ENCODE peak calls at places on chromosomes 6 and 20, in eight cellular contexts. One of them, this sample, is unnamed.

GRCh38 chr6:132354517-132355167 is 46.6 kb downstream of the MOXD1 start:
- DNase-seq in HepG2: no peak
- DNase-seq in H1: no peak
- DNase-seq in endothelial cell of umbilical vein: no peak
- DNase-seq in prostate gland: no peak
- DNase-seq in heart left ventricle: no peak
- DNase-seq in ovary: no peak
- DNase-seq in adrenal gland: no peak
- DNase-seq in this sample: peak; percentile 70

GRCh38 chr6:7479801-7480266 is 61.6 kb upstream of the DSP start:
- DNase-seq in HepG2: no peak
- DNase-seq in H1: no peak
- DNase-seq in endothelial cell of umbilical vein: peak; percentile 6
- DNase-seq in prostate gland: peak; percentile 83
- DNase-seq in heart left ventricle: no peak
- DNase-seq in ovary: no peak
- DNase-seq in adrenal gland: peak; percentile 75
- DNase-seq in this sample: peak; percentile 66

GRCh38 chr6:40723967-40724366 is 136.8 kb upstream of the LRFN2 start:
- DNase-seq in HepG2: no peak
- DNase-seq in H1: no peak
- DNase-seq in endothelial cell of umbilical vein: no peak
- DNase-seq in prostate gland: no peak
- DNase-seq in heart left ventricle: no peak
- DNase-seq in ovary: no peak
- DNase-seq in adrenal gland: no peak
- DNase-seq in this sample: no peak

GRCh38 chr6:78243519-78243918 is 590.7 kb downstream of the MEI4 start:
- DNase-seq in HepG2: no peak
- DNase-seq in H1: no peak
- DNase-seq in endothelial cell of umbilical vein: peak; percentile 53
- DNase-seq in prostate gland: no peak
- DNase-seq in heart left ventricle: no peak
- DNase-seq in ovary: no peak
- DNase-seq in adrenal gland: no peak
- DNase-seq in this sample: no peak

GRCh38 chr6:13417431-13417830 is 70.0 kb downstream of the GFOD1 start:
- DNase-seq in HepG2: peak; percentile 55
- DNase-seq in H1: no peak
- DNase-seq in endothelial cell of umbilical vein: no peak
- DNase-seq in prostate gland: no peak
- DNase-seq in heart left ventricle: no peak
- DNase-seq in ovary: no peak
- DNase-seq in adrenal gland: no peak
- DNase-seq in this sample: no peak

GRCh38 chr6:73702444-73702843 is 6.4 kb downstream of the CD109 start:
- DNase-seq in HepG2: no peak
- DNase-seq in H1: no peak
- DNase-seq in endothelial cell of umbilical vein: no peak
- DNase-seq in prostate gland: no peak
- DNase-seq in heart left ventricle: no peak
- DNase-seq in ovary: no peak
- DNase-seq in adrenal gland: no peak
- DNase-seq in this sample: no peak

GRCh38 chr6:8082954-8083858 is 19.0 kb upstream of the BLOC1S5 start:
- DNase-seq in HepG2: no peak
- DNase-seq in H1: no peak
- DNase-seq in endothelial cell of umbilical vein: peak; percentile 95
- DNase-seq in prostate gland: peak; percentile 13
- DNase-seq in heart left ventricle: no peak
- DNase-seq in ovary: no peak
- DNase-seq in adrenal gland: peak; percentile 54
- DNase-seq in this sample: no peak

GRCh38 chr6:170135041-170135440 is 155.8 kb downstream of the DLL1 start:
- DNase-seq in HepG2: no peak
- DNase-seq in H1: no peak
- DNase-seq in endothelial cell of umbilical vein: no peak
- DNase-seq in prostate gland: no peak
- DNase-seq in heart left ventricle: peak; percentile 4
- DNase-seq in ovary: no peak
- DNase-seq in adrenal gland: peak; percentile 2
- DNase-seq in this sample: no peak

GRCh38 chr6:126535585-126535984 is 195.7 kb downstream of the CENPW start:
- DNase-seq in HepG2: no peak
- DNase-seq in H1: no peak
- DNase-seq in endothelial cell of umbilical vein: no peak
- DNase-seq in prostate gland: no peak
- DNase-seq in heart left ventricle: no peak
- DNase-seq in ovary: no peak
- DNase-seq in adrenal gland: no peak
- DNase-seq in this sample: no peak

GRCh38 chr6:38822963-38823362 is 107.9 kb downstream of the DNAH8 start:
- DNase-seq in HepG2: no peak
- DNase-seq in H1: no peak
- DNase-seq in endothelial cell of umbilical vein: no peak
- DNase-seq in prostate gland: no peak
- DNase-seq in heart left ventricle: no peak
- DNase-seq in ovary: no peak
- DNase-seq in adrenal gland: no peak
- DNase-seq in this sample: no peak

GRCh38 chr6:27452496-27452897 is 20.4 kb downstream of the ZNF184 start:
- DNase-seq in HepG2: no peak
- DNase-seq in H1: no peak
- DNase-seq in endothelial cell of umbilical vein: no peak
- DNase-seq in prostate gland: no peak
- DNase-seq in heart left ventricle: no peak
- DNase-seq in ovary: no peak
- DNase-seq in adrenal gland: no peak
- DNase-seq in this sample: no peak

GRCh38 chr20:24773168-24773567 is 175.9 kb upstream of the CST7 start:
- DNase-seq in HepG2: no peak
- DNase-seq in H1: no peak
- DNase-seq in endothelial cell of umbilical vein: no peak
- DNase-seq in prostate gland: no peak
- DNase-seq in heart left ventricle: no peak
- DNase-seq in ovary: no peak
- DNase-seq in adrenal gland: no peak
- DNase-seq in this sample: no peak
- H3K4me1 ChIP-seq in HepG2: no peaks in the 10 kb centered on the region
- H3K4me1 ChIP-seq in H1: no peaks in the 10 kb centered on the region
- H3K4me1 ChIP-seq in endothelial cell of umbilical vein: no peaks in the 10 kb centered on the region
- H3K4me1 ChIP-seq in prostate gland: no peaks in the 10 kb centered on the region
- H3K4me1 ChIP-seq in heart left ventricle: no peaks in the 10 kb centered on the region
- H3K4me1 ChIP-seq in ovary: no peaks in the 10 kb centered on the region
- H3K4me1 ChIP-seq in adrenal gland: no peaks in the 10 kb centered on the region
- H3K4me1 ChIP-seq in this sample: no peaks in the 10 kb centered on the region

GRCh38 chr6:53456809-53457208 is 88.1 kb downstream of the GCLC start:
- DNase-seq in HepG2: no peak
- DNase-seq in H1: no peak
- DNase-seq in endothelial cell of umbilical vein: no peak
- DNase-seq in prostate gland: no peak
- DNase-seq in heart left ventricle: no peak
- DNase-seq in ovary: no peak
- DNase-seq in adrenal gland: no peak
- DNase-seq in this sample: no peak
- TF ChIP-seq POLR2A in HepG2: no peak
- TF ChIP-seq POLR2A in H1: no peak
- TF ChIP-seq POLR2A in endothelial cell of umbilical vein: no peak
- TF ChIP-seq POLR2A in prostate gland: no peak
- TF ChIP-seq POLR2A in heart left ventricle: no peak
- TF ChIP-seq POLR2A in ovary: no peak
- TF ChIP-seq POLR2A in adrenal gland: no peak
- TF ChIP-seq POLR2A in this sample: no peak

GRCh38 chr6:108609276-108609769 is 48.6 kb downstream of the FOXO3 start:
- DNase-seq in HepG2: no peak
- DNase-seq in H1: no peak
- DNase-seq in endothelial cell of umbilical vein: no peak
- DNase-seq in prostate gland: no peak
- DNase-seq in heart left ventricle: no peak
- DNase-seq in ovary: no peak
- DNase-seq in adrenal gland: no peak
- DNase-seq in this sample: no peak
- H3K4me1 ChIP-seq in HepG2: peaks cover 39% of the 10 kb centered on the region
- H3K4me1 ChIP-seq in H1: peaks cover 3% of the 10 kb centered on the region
- H3K4me1 ChIP-seq in endothelial cell of umbilical vein: no peaks in the 10 kb centered on the region
- H3K4me1 ChIP-seq in prostate gland: peaks cover 12% of the 10 kb centered on the region
- H3K4me1 ChIP-seq in heart left ventricle: peaks cover 62% of the 10 kb centered on the region
- H3K4me1 ChIP-seq in ovary: peaks cover 15% of the 10 kb centered on the region
- H3K4me1 ChIP-seq in adrenal gland: peaks cover 60% of the 10 kb centered on the region
- H3K4me1 ChIP-seq in this sample: peaks cover 74% of the 10 kb centered on the region

GRCh38 chr6:35388772-35389352 is 46.5 kb downstream of the PPARD start:
- DNase-seq in HepG2: no peak
- DNase-seq in H1: no peak
- DNase-seq in endothelial cell of umbilical vein: no peak
- DNase-seq in prostate gland: no peak
- DNase-seq in heart left ventricle: no peak
- DNase-seq in ovary: no peak
- DNase-seq in adrenal gland: no peak
- DNase-seq in this sample: peak; percentile 34
- TF ChIP-seq POLR2A in HepG2: no peak
- TF ChIP-seq POLR2A in H1: no peak
- TF ChIP-seq POLR2A in endothelial cell of umbilical vein: no peak
- TF ChIP-seq POLR2A in prostate gland: no peak
- TF ChIP-seq POLR2A in heart left ventricle: no peak
- TF ChIP-seq POLR2A in ovary: no peak
- TF ChIP-seq POLR2A in adrenal gland: no peak
- TF ChIP-seq POLR2A in this sample: no peak

GRCh38 chr6:35716798-35717197 is 20.0 kb upstream of the ARMC12 start:
- DNase-seq in HepG2: no peak
- DNase-seq in H1: no peak
- DNase-seq in endothelial cell of umbilical vein: no peak
- DNase-seq in prostate gland: no peak
- DNase-seq in heart left ventricle: no peak
- DNase-seq in ovary: no peak
- DNase-seq in adrenal gland: peak; percentile 8
- DNase-seq in this sample: no peak
- H3K4me1 ChIP-seq in HepG2: peaks cover 33% of the 10 kb centered on the region
- H3K4me1 ChIP-seq in H1: peaks cover 40% of the 10 kb centered on the region
- H3K4me1 ChIP-seq in endothelial cell of umbilical vein: peaks cover 31% of the 10 kb centered on the region
- H3K4me1 ChIP-seq in prostate gland: peaks cover 30% of the 10 kb centered on the region
- H3K4me1 ChIP-seq in heart left ventricle: peaks cover 21% of the 10 kb centered on the region
- H3K4me1 ChIP-seq in ovary: peaks cover 20% of the 10 kb centered on the region
- H3K4me1 ChIP-seq in adrenal gland: peaks cover 38% of the 10 kb centered on the region
- H3K4me1 ChIP-seq in this sample: peaks cover 34% of the 10 kb centered on the region

GRCh38 chr20:651713-652610 is 1.0 kb downstream of the SRXN1 start:
- DNase-seq in HepG2: no peak
- DNase-seq in H1: no peak
- DNase-seq in endothelial cell of umbilical vein: no peak
- DNase-seq in prostate gland: no peak
- DNase-seq in heart left ventricle: no peak
- DNase-seq in ovary: peak; percentile 36
- DNase-seq in adrenal gland: no peak
- DNase-seq in this sample: peak; percentile 27

GRCh38 chr20:653110-653589 is at the start of gene SRXN1:
- DNase-seq in HepG2: peak; percentile 92
- DNase-seq in H1: peak; percentile 90
- DNase-seq in endothelial cell of umbilical vein: peak; percentile 87
- DNase-seq in prostate gland: peak; percentile 85
- DNase-seq in heart left ventricle: peak; percentile 96
- DNase-seq in ovary: peak; percentile 92
- DNase-seq in adrenal gland: peak; percentile 92
- DNase-seq in this sample: peak; percentile 93

GRCh38 chr20:652611-653109 is 340 bp downstream of the SRXN1 start:
- DNase-seq in HepG2: no peak
- DNase-seq in H1: no peak
- DNase-seq in endothelial cell of umbilical vein: peak; percentile 35
- DNase-seq in prostate gland: no peak
- DNase-seq in heart left ventricle: peak; percentile 78
- DNase-seq in ovary: no peak
- DNase-seq in adrenal gland: peak; percentile 62
- DNase-seq in this sample: peak; percentile 22

GRCh38 chr20:654427-654770 is 1.4 kb upstream of the SRXN1 start:
- DNase-seq in HepG2: no peak
- DNase-seq in H1: no peak
- DNase-seq in endothelial cell of umbilical vein: no peak
- DNase-seq in prostate gland: no peak
- DNase-seq in heart left ventricle: no peak
- DNase-seq in ovary: no peak
- DNase-seq in adrenal gland: no peak
- DNase-seq in this sample: no peak

DNA sequence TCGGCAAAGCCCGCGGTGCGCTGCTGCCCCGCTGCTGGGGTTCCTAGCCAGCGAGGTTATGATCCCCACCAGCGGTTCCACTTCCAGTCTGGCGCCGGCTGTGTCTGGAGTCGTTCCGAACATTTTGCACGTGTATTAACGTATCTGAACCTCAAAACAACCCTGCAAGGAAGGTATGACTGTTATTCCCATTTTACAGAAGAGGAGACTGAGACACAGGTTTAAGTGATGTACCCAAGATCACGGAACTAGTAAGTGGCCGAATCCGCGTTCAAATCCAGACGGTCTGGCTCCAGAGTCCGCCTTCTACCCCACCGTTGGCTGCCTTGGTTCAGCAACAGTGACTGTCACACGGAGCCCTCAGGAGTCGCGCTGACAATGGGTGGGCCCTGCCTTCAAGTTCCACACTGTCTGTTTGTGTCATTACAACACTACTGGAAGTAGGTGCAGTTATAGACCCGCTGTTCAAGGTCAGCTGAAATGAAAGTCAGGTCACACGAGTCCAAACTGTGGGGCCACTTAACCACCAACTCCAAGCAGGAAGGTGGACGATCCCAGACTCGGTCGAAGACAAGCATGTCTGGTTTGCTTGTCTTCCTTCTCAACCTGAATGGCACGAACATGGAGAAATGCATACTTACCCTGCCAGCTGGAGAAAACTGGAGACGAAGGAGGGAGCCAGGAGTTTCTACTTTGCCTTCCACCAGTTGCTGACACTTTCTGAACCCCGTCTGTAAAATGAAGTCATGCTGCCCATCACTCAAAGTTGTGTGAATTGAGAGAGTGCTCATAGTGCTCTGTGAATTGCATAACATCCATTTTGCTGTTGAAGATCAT is 808 bp upstream of the SRXN1 start:
- DNase-seq in HepG2: peak; percentile 70
- DNase-seq in H1: no peak
- DNase-seq in endothelial cell of umbilical vein: no peak
- DNase-seq in prostate gland: no peak
- DNase-seq in heart left ventricle: no peak
- DNase-seq in ovary: no peak
- DNase-seq in adrenal gland: no peak
- DNase-seq in this sample: peak; percentile 22
- TF ChIP-seq POLR2A in HepG2: no peak
- TF ChIP-seq POLR2A in H1: no peak
- TF ChIP-seq POLR2A in endothelial cell of umbilical vein: no peak
- TF ChIP-seq POLR2A in prostate gland: no peak
- TF ChIP-seq POLR2A in heart left ventricle: peak; percentile 6
- TF ChIP-seq POLR2A in ovary: peak; percentile 11
- TF ChIP-seq POLR2A in adrenal gland: no peak
- TF ChIP-seq POLR2A in this sample: no peak

This sample was measured in transverse colon.